ENCODE peak calls at places on chromosomes 6 and 20, in four cellular contexts. One of them, this sample, is unnamed.
A peak's percentile ranks its signal among the peaks of the same experiment; 100 is the strongest.

GRCh38 chr6:147279423-147279822 is 75.2 kb downstream of the STXBP5 start:
- DNase-seq in K562: no peak
- DNase-seq in GM12891: no peak
- DNase-seq in GM12878: no peak
- DNase-seq in this sample: no peak

GRCh38 chr6:62039602-62040001 is 246.4 kb downstream of the KHDRBS2 start:
- DNase-seq in GM12891: no peak
- DNase-seq in K562: no peak
- DNase-seq in GM12878: no peak
- DNase-seq in this sample: no peak

GRCh38 chr6:125957845-125958244 is 1.3 kb downstream of the HINT3 start:
- DNase-seq in K562: no peak
- DNase-seq in GM12878: no peak
- DNase-seq in GM12891: no peak
- DNase-seq in this sample: peak; percentile 65

GRCh38 chr20:34715384-34715783 is 11.2 kb downstream of the TP53INP2 start:
- DNase-seq in GM12891: no peak
- DNase-seq in K562: no peak
- DNase-seq in GM12878: no peak
- DNase-seq in this sample: no peak

GRCh38 chr6:10205892-10206291 is 209.0 kb downstream of the TFAP2A start:
- DNase-seq in K562: no peak
- DNase-seq in GM12891: no peak
- DNase-seq in GM12878: no peak
- DNase-seq in this sample: peak; percentile 77

GRCh38 chr6:32852018-32852843 is 1.3 kb downstream of the TAP1 start:
- DNase-seq in GM12878: no peak
- DNase-seq in K562: no peak
- DNase-seq in GM12891: no peak
- DNase-seq in this sample: no peak

GRCh38 chr6:116616757-116617093 is 446 bp downstream of the RSPH4A start:
- DNase-seq in GM12891: no peak
- DNase-seq in GM12878: no peak
- DNase-seq in K562: peak; percentile 26
- DNase-seq in this sample: no peak

GRCh38 chr20:35663813-35664543 is 722 bp downstream of the CPNE1 start:
- DNase-seq in GM12878: no peak
- DNase-seq in K562: peak; percentile 64
- DNase-seq in GM12891: peak; percentile 29
- DNase-seq in this sample: peak; percentile 70

GRCh38 chr20:23187759-23188158 is 101.6 kb upstream of the CD93 start:
- DNase-seq in K562: no peak
- DNase-seq in GM12878: no peak
- DNase-seq in GM12891: no peak
- DNase-seq in this sample: no peak

GRCh38 chr6:10460096-10460495 is 45.2 kb upstream of the TFAP2A start:
- DNase-seq in GM12891: peak; percentile 41
- DNase-seq in GM12878: peak; percentile 82
- DNase-seq in K562: no peak
- DNase-seq in this sample: no peak

GRCh38 chr6:24431045-24431451 is 28.3 kb downstream of the MRS2 start:
- DNase-seq in GM12878: no peak
- DNase-seq in GM12891: no peak
- DNase-seq in K562: peak; percentile 68
- DNase-seq in this sample: peak; percentile 25

GRCh38 chr20:36629719-36630340 is 16.2 kb downstream of the SLA2 start:
- DNase-seq in GM12891: peak; percentile 60
- DNase-seq in K562: no peak
- DNase-seq in GM12878: no peak
- DNase-seq in this sample: peak; percentile 79

GRCh38 chr20:40489886-40490285 is 199.2 kb downstream of the MAFB start:
- DNase-seq in K562: no peak
- DNase-seq in GM12878: no peak
- DNase-seq in GM12891: no peak
- DNase-seq in this sample: no peak

GRCh38 chr20:46631874-46632446 is 19.3 kb downstream of the SLC13A3 start:
- DNase-seq in K562: no peak
- DNase-seq in GM12891: no peak
- DNase-seq in GM12878: no peak
- DNase-seq in this sample: no peak

GRCh38 chr6:116011520-116011919 is 49.2 kb downstream of the FRK start:
- DNase-seq in GM12878: peak; percentile 89
- DNase-seq in GM12891: no peak
- DNase-seq in K562: no peak
- DNase-seq in this sample: no peak

GRCh38 chr6:21138359-21139094 is 455.0 kb upstream of the SOX4 start:
- DNase-seq in K562: no peak
- DNase-seq in GM12878: no peak
- DNase-seq in GM12891: no peak
- DNase-seq in this sample: no peak

GRCh38 chr20:53657289-53657678 is 63.6 kb upstream of the ZNF217 start:
- DNase-seq in GM12891: no peak
- DNase-seq in GM12878: no peak
- DNase-seq in K562: no peak
- DNase-seq in this sample: no peak

GRCh38 chr6:72646604-72647485 is 25.0 kb downstream of the KCNQ5 start:
- DNase-seq in GM12878: no peak
- DNase-seq in GM12891: no peak
- DNase-seq in K562: no peak
- DNase-seq in this sample: no peak

GRCh38 chr6:72647489-72647888 is 25.6 kb downstream of the KCNQ5 start:
- DNase-seq in GM12891: no peak
- DNase-seq in K562: no peak
- DNase-seq in GM12878: no peak
- DNase-seq in this sample: no peak

GRCh38 chr6:72651191-72651590 is 29.3 kb downstream of the KCNQ5 start:
- DNase-seq in K562: no peak
- DNase-seq in GM12878: no peak
- DNase-seq in GM12891: no peak
- DNase-seq in this sample: no peak

GRCh38 chr6:72650081-72650745 is 28.3 kb downstream of the KCNQ5 start:
- DNase-seq in K562: no peak
- DNase-seq in GM12891: no peak
- DNase-seq in GM12878: no peak
- DNase-seq in this sample: no peak

GRCh38 chr6:72649032-72649984 is 27.4 kb downstream of the KCNQ5 start:
- DNase-seq in GM12878: peak; percentile 58
- DNase-seq in GM12891: no peak
- DNase-seq in K562: no peak
- DNase-seq in this sample: no peak
- TF ChIP-seq SPI1 in GM12878: no peak
- TF ChIP-seq SPI1 in GM12891: no peak
- TF ChIP-seq SPI1 in K562: no peak
- TF ChIP-seq SPI1 in this sample: no peak

GRCh38 chr6:17413313-17413750 is 19.9 kb downstream of the CAP2 start:
- DNase-seq in GM12878: no peak
- DNase-seq in GM12891: no peak
- DNase-seq in K562: no peak
- DNase-seq in this sample: no peak
- TF ChIP-seq SPI1 in GM12878: no peak
- TF ChIP-seq SPI1 in GM12891: no peak
- TF ChIP-seq SPI1 in K562: no peak
- TF ChIP-seq SPI1 in this sample: no peak

GRCh38 chr20:63441136-63441776 is 31.2 kb downstream of the KCNQ2 start:
- DNase-seq in K562: no peak
- DNase-seq in GM12891: no peak
- DNase-seq in GM12878: peak; percentile 61
- DNase-seq in this sample: no peak

GRCh38 chr20:63443606-63444395 is 28.7 kb downstream of the KCNQ2 start:
- DNase-seq in GM12878: no peak
- DNase-seq in K562: no peak
- DNase-seq in GM12891: no peak
- DNase-seq in this sample: no peak

GRCh38 chr20:63439866-63440265 is 32.6 kb downstream of the KCNQ2 start:
- DNase-seq in GM12878: no peak
- DNase-seq in GM12891: no peak
- DNase-seq in K562: no peak
- DNase-seq in this sample: no peak

GRCh38 chr20:63440366-63440955 is 32.0 kb downstream of the KCNQ2 start:
- DNase-seq in K562: no peak
- DNase-seq in GM12878: no peak
- DNase-seq in GM12891: no peak
- DNase-seq in this sample: no peak

DNA sequence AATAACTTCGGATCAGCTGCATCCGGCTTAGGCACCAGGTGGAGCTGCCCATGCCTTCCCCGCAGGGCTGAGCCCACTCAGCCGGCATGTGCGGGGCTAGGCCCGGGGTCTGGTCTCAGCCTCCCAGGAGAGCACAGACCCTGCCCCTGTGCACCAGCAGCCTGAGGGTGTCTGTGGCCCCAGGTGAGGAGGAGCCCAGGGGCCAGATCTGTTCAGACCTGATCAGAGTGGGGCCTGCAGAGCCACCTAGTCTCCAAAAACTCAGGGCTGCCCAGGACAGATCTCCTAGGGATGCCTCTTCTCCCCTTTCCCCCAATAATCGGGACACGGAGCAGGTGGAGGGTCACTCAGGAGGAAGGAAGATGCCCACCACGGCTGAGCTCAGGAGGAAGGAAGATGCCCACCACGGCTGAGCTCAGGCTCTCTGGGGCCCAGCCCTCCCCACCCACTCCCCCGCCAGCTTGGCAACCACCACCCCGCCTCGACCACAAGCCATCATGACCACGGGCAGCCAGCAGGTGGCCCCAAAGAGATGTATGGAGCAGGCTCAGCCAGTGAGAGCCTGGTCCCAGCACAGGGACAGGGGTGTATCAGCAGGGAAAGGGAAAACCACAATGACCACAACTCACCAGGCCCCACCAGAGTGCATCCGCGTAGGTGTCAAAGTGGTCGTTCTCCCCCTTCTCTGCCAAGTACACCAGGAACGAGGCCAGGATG is 30.5 kb downstream of the KCNQ2 start:
- DNase-seq in GM12878: peak; percentile 26
- DNase-seq in GM12891: peak; percentile 79
- DNase-seq in K562: no peak
- DNase-seq in this sample: peak; percentile 42
- TF ChIP-seq SPI1 in GM12878: no peak
- TF ChIP-seq SPI1 in GM12891: no peak
- TF ChIP-seq SPI1 in K562: no peak
- TF ChIP-seq SPI1 in this sample: no peak

GRCh38 chr6:56806368-56806767 is 148.5 kb upstream of the BEND6 start:
- DNase-seq in GM12878: no peak
- DNase-seq in GM12891: no peak
- DNase-seq in K562: no peak
- DNase-seq in this sample: no peak
- TF ChIP-seq SPI1 in GM12878: no peak
- TF ChIP-seq SPI1 in GM12891: no peak
- TF ChIP-seq SPI1 in K562: no peak
- TF ChIP-seq SPI1 in this sample: no peak